ENCODE peak calls at places on chromosome 4, in seven cellular contexts. H is hepatocyte, T is H9, Z is cardiac muscle cell, X is iPS DF 6.9, I is neural progenitor cell, O is SK-N-SH. L is an unnamed sample.

GRCh38 chr4:104395219-104395618 is 99.5 kb downstream of the CXXC4 start:
- DNase-seq in H (no peak), T (no peak), Z (no peak), X (no peak), I (no peak), O (no peak), L (no peak)

GRCh38 chr4:144709159-144709558 is 63.2 kb downstream of the HHIP start:
- DNase-seq in H (no peak), T (no peak), Z (no peak), X (no peak), I (peak), O (no peak), L (peak)

GRCh38 chr4:47972721-47973120 is 43.8 kb downstream of the CNGA1 start:
- DNase-seq in H (no peak), T (no peak), Z (no peak), X (no peak), I (no peak), O (no peak), L (no peak)

GRCh38 chr4:78293841-78294301 is 236.7 kb downstream of the FRAS1 start:
- DNase-seq in H (no peak), T (no peak), Z (peak), X (no peak), I (peak), O (no peak), L (peak)

GRCh38 chr4:169244210-169244609 is 26.5 kb downstream of the SH3RF1 start:
- DNase-seq in H (no peak), T (no peak), Z (no peak), X (no peak), I (peak), O (no peak), L (no peak)

GRCh38 chr4:188399834-188400233 is 260.6 kb downstream of the TRIML1 start:
- DNase-seq in H (peak), T (peak), Z (no peak), X (peak), I (no peak), O (no peak), L (peak)

GRCh38 chr4:165378763-165379631 is at the start of gene CPE:
- DNase-seq in H (peak), T (peak), Z (peak), X (no peak), I (peak), O (peak), L (no peak)

GRCh38 chr4:139175647-139176298 is 1.2 kb downstream of the ELF2 start:
- DNase-seq in H (no peak), T (no peak), Z (no peak), X (no peak), I (peak), O (peak), L (no peak)

GRCh38 chr4:128519163-128519810 is 231.7 kb upstream of the PGRMC2 start:
- DNase-seq in H (no peak), T (no peak), Z (no peak), X (no peak), I (no peak), O (no peak), L (no peak)

GRCh38 chr4:181525641-181526040 is 717.6 kb upstream of the TENM3 start:
- DNase-seq in H (no peak), T (no peak), Z (peak), X (no peak), I (peak), O (no peak), L (no peak)

GRCh38 chr4:55707507-55707906 is 71.4 kb upstream of the NMU start:
- DNase-seq in H (no peak), T (no peak), Z (no peak), X (no peak), I (no peak), O (no peak), L (no peak)
- H3K27ac ChIP-seq in H (no peak), T (no peak), Z (no peak), X (no peak), I (no peak), O (no peak), L (no peak)

GRCh38 chr4:155491336-155492131 is 114.8 kb upstream of the MAP9 start:
- DNase-seq in H (no peak), T (no peak), Z (no peak), X (no peak), I (no peak), O (no peak), L (no peak)

GRCh38 chr4:155496294-155496626 is 119.5 kb upstream of the MAP9 start:
- DNase-seq in H (no peak), T (no peak), Z (no peak), X (no peak), I (no peak), O (no peak), L (no peak)

GRCh38 chr4:155494037-155494718 is 117.4 kb upstream of the MAP9 start:
- DNase-seq in H (no peak), T (no peak), Z (no peak), X (no peak), I (no peak), O (no peak), L (no peak)

GRCh38 chr4:155497306-155497705 is 120.5 kb upstream of the MAP9 start:
- DNase-seq in H (no peak), T (no peak), Z (no peak), X (no peak), I (no peak), O (no peak), L (no peak)

GRCh38 chr4:155495572-155496293 is 119.0 kb upstream of the MAP9 start:
- DNase-seq in H (no peak), T (no peak), Z (no peak), X (no peak), I (no peak), O (no peak), L (no peak)
- H3K27ac ChIP-seq in H (peak), T (no peak), Z (no peak), X (no peak), I (no peak), O (no peak), L (no peak)

GRCh38 chr4:7335363-7336066 is 99.2 kb downstream of the PSAPL1 start:
- DNase-seq in H (peak), T (peak), Z (peak), X (peak), I (peak), O (peak), L (peak)
- H3K27ac ChIP-seq in H (no peak), T (no peak), Z (no peak), X (no peak), I (no peak), O (no peak), L (no peak)

GRCh38 chr4:97073194-97073593 is 1070.1 kb downstream of the STPG2 start:
- DNase-seq in H (no peak), T (no peak), Z (no peak), X (no peak), I (no peak), O (no peak), L (no peak)

GRCh38 chr4:97072666-97073065 is 1070.6 kb downstream of the STPG2 start:
- DNase-seq in H (no peak), T (no peak), Z (no peak), X (no peak), I (no peak), O (no peak), L (no peak)

DNA sequence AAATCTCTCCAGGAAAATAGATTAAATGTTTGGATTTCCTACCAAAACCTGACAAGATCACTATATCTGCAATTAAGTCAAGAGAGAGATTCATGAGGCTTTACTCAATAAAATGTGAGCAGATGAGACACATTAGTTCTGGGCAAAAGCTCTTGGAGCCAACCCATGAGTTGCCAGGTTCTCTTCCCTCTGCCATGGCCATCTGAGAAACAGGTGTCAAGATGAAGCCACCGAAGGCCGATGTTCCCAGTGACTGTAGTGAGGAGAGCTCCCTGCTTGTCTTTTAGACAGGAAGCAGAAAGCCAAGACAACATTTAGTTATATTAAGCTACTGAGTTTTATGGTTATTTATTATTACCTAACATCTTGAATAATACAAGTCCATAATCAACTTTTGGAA is 1068.7 kb downstream of the STPG2 start:
- DNase-seq in H (no peak), T (no peak), Z (no peak), X (no peak), I (no peak), O (no peak), L (no peak)
- H3K27ac ChIP-seq in H (no peak), T (no peak), Z (no peak), X (no peak), I (no peak), O (no peak), L (no peak)

DNA sequence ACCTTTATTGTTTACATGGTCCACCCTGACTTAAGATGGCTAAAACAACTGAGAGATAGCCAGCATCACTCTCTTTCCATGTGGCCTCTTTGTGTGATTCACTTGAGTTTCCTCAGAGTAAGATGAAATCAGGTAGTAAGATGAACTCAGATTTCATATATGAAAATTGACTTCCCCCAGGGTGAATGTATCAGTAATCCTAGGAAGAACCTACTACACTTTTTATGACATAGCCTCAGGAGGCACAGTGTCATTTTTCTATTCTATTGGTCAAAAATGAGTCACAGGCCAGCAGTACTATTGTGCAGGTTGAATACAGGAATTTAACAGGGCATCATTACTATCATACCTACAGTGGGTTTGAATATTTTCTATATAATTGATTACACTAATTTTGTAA is 14.6 kb upstream of the SULT1E1 start:
- DNase-seq in H (no peak), T (no peak), Z (no peak), X (no peak), I (no peak), O (no peak), L (peak)
- H3K27ac ChIP-seq in H (peak), T (no peak), Z (no peak), X (no peak), I (no peak), O (no peak), L (no peak)

GRCh38 chr4:140423106-140423505 is 4.3 kb downstream of the CLGN start:
- DNase-seq in H (no peak), T (no peak), Z (no peak), X (no peak), I (no peak), O (no peak), L (no peak)

GRCh38 chr4:140426610-140427103 is 791 bp downstream of the CLGN start:
- DNase-seq in H (peak), T (no peak), Z (peak), X (no peak), I (peak), O (peak), L (no peak)

GRCh38 chr4:140427919-140428471 is 547 bp upstream of the CLGN start:
- DNase-seq in H (peak), T (no peak), Z (no peak), X (no peak), I (no peak), O (no peak), L (no peak)

GRCh38 chr4:140427104-140427918 is at the start of gene CLGN:
- DNase-seq in H (peak), T (peak), Z (peak), X (peak), I (peak), O (peak), L (peak)
- H3K27ac ChIP-seq in H (peak), T (no peak), Z (peak), X (no peak), I (peak), O (no peak), L (no peak)

GRCh38 chr4:142285222-142285583 is 560.9 kb downstream of the INPP4B start:
- DNase-seq in H (no peak), T (no peak), Z (no peak), X (no peak), I (no peak), O (no peak), L (no peak)

GRCh38 chr4:142281999-142282398 is 564.1 kb downstream of the INPP4B start:
- DNase-seq in H (no peak), T (no peak), Z (no peak), X (no peak), I (no peak), O (no peak), L (no peak)

GRCh38 chr4:142278663-142279062 is 567.4 kb downstream of the INPP4B start:
- DNase-seq in H (no peak), T (no peak), Z (no peak), X (no peak), I (no peak), O (no peak), L (peak)

GRCh38 chr4:142282870-142283431 is 563.1 kb downstream of the INPP4B start:
- DNase-seq in H (peak), T (no peak), Z (peak), X (no peak), I (peak), O (no peak), L (no peak)

DNA sequence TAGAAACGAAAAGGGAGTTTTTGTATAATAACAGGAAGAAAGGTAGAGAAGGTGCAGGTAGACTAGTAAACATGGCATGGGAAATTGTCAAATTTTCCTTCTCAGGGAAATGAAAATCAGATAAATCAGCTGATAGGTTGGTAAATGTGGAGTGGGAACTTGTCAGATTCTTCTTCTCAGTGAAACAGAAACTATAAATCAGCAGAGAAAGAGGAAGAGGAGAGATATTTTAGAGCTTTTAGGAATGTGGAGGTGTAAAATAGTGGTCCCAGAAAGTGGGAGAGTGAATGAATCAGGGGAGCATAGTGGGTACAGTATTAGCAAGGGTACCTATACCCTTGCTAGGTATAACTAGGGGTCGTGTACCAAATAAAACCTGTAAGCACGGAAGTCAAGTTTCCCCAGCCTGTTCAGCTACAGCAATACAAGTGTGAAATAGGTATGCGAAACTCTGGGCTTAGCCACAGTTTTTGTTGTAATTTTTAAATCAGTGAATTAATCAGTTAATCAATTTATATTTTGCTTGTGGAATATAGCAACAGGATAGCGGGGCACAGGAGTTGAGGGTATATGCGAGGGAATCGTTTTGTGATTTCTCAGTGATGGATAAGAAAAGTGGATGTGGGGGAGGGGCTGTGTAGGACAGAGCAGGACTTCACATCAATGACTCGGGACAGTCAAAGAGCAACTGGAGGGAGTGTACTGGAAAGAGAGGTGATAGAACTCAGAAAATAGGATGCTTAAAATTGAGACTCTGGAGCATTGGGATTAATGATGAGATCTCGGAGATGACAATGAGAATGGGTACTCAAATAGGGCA is 561.5 kb downstream of the INPP4B start:
- DNase-seq in H (no peak), T (no peak), Z (no peak), X (no peak), I (no peak), O (no peak), L (no peak)
- H3K27ac ChIP-seq in H (no peak), T (no peak), Z (no peak), X (no peak), I (no peak), O (no peak), L (no peak)

GRCh38 chr4:124227979-124228378 is 484.6 kb downstream of the ANKRD50 start:
- DNase-seq in H (no peak), T (no peak), Z (no peak), X (no peak), I (no peak), O (no peak), L (no peak)
- H3K27ac ChIP-seq in H (no peak), T (no peak), Z (no peak), X (no peak), I (no peak), O (no peak), L (no peak)

GRCh38 chr4:96260071-96260682 is 420.3 kb downstream of the PDHA2 start:
- DNase-seq in H (peak), T (peak), Z (peak), X (peak), I (peak), O (no peak), L (no peak)
- H3K27ac ChIP-seq in H (peak), T (no peak), Z (no peak), X (no peak), I (no peak), O (no peak), L (no peak)

L was measured in foreskin keratinocyte.